ENCODE peak calls at places on chromosome 15, in nine cellular contexts. N is PC-3, E is HepG2, J is hepatocyte, S is neural progenitor cell, K is fibroblast of lung, A is HCT116, Y is K562, R is astrocyte. I is an unnamed sample. For H3K4me1 and H3K36me3, the result is how much of the 10 kb centered on the place peaks cover.

GRCh38 chr15:75828429-75828828 is 14.8 kb upstream of the UBE2Q2 start:
- DNase-seq in R (no peak), J (no peak), S (no peak), E (no peak), Y (no peak), K (no peak), A (no peak), N (no peak), I (no peak)

GRCh38 chr15:100180921-100181320 is 160.9 kb downstream of the ADAMTS17 start:
- DNase-seq in J (no peak), K (no peak), Y (no peak), R (no peak), A (no peak), E (no peak), S (no peak), N (no peak), I (no peak)

GRCh38 chr15:26015516-26015915 is 152.4 kb upstream of the ATP10A start:
- DNase-seq in S (no peak), R (no peak), E (no peak), J (no peak), A (no peak), K (no peak), Y (no peak), N (no peak), I (no peak)

GRCh38 chr15:32091505-32092380 is 61.4 kb downstream of the CHRNA7 start:
- DNase-seq in R (no peak), Y (no peak), J (no peak), A (no peak), E (no peak), S (no peak), K (no peak), N (no peak), I (no peak)

GRCh38 chr15:101250931-101251829 is 668 bp downstream of the CHSY1 start:
- DNase-seq in J (peak), R (no peak), Y (peak), K (no peak), S (peak), E (no peak), A (no peak), N (peak), I (no peak)

GRCh38 chr15:57681011-57681410 is 25.5 kb upstream of the POLR2M start:
- DNase-seq in E (no peak), R (no peak), A (no peak), J (no peak), N (no peak), Y (no peak), S (no peak), K (no peak), I (no peak)

GRCh38 chr15:74201656-74202420 is 749 bp downstream of the STRA6 start:
- DNase-seq in N (peak), J (no peak), R (peak), E (no peak), K (no peak), A (no peak), Y (no peak), S (no peak), I (no peak)

GRCh38 chr15:96346409-96346808 is 15.9 kb downstream of the NR2F2 start:
- DNase-seq in R (no peak), E (no peak), Y (no peak), S (no peak), A (no peak), K (peak), J (no peak), N (no peak), I (no peak)

GRCh38 chr15:59372352-59373211 is at the start of gene MYO1E:
- DNase-seq in A (peak), N (peak), E (peak), S (peak), J (peak), R (peak), Y (no peak), K (peak), I (peak)

GRCh38 chr15:71079208-71080044 is 35.8 kb upstream of the THSD4 start:
- DNase-seq in Y (no peak), J (peak), S (no peak), N (peak), E (no peak), A (no peak), R (peak), K (peak), I (no peak)

GRCh38 chr15:30059771-30060170 is 23.0 kb upstream of the GOLGA8J start:
- DNase-seq in N (no peak), J (no peak), S (no peak), R (no peak), Y (no peak), A (no peak), K (no peak), E (no peak), I (no peak)

GRCh38 chr15:82540055-82540983 is at the start of gene RPS17:
- DNase-seq in K (peak), J (peak), S (peak), Y (peak), E (peak), R (peak), N (peak), A (peak), I (peak)
- H3K4me1 ChIP-seq in K (under half), J (under half), S (under half), Y (under half), E (under half), R (under half), N (under half), A (under half), I (under half)

DNA sequence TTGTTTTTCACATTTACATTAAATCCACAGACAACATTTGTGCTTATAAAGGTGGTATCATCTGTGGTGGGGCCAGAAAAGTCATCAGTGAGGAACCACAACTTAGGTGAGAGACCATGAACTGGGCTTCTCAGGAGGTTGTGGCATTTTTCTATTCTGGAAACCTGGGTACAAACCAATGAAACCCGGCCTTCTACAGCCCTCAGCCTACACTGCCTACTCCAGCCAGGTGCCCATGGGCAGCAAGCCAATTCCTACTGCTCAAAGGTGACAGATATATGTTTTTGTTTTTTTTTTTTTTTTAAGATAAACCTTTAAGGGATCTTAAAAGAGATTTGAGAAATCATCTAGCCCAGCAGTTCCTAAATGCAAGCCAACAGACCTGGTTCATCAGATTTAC is 20.3 kb downstream of the SPG21 start:
- DNase-seq in S (no peak), Y (no peak), E (no peak), A (no peak), N (no peak), K (no peak), J (no peak), R (no peak), I (no peak)
- H3K36me3 ChIP-seq in S (under half), Y (half or more), E (under half), A (under half), N (under half), K (under half), J (under half), R (under half), I (under half)

GRCh38 chr15:68646751-68647150 is 68.0 kb downstream of the CORO2B start:
- DNase-seq in J (no peak), R (no peak), N (no peak), K (no peak), A (no peak), E (no peak), S (no peak), Y (no peak), I (no peak)
- H3K4me2 ChIP-seq in J (no peak), R (no peak), N (no peak), K (no peak), A (no peak), E (no peak), S (no peak), Y (no peak), I (no peak)

DNA sequence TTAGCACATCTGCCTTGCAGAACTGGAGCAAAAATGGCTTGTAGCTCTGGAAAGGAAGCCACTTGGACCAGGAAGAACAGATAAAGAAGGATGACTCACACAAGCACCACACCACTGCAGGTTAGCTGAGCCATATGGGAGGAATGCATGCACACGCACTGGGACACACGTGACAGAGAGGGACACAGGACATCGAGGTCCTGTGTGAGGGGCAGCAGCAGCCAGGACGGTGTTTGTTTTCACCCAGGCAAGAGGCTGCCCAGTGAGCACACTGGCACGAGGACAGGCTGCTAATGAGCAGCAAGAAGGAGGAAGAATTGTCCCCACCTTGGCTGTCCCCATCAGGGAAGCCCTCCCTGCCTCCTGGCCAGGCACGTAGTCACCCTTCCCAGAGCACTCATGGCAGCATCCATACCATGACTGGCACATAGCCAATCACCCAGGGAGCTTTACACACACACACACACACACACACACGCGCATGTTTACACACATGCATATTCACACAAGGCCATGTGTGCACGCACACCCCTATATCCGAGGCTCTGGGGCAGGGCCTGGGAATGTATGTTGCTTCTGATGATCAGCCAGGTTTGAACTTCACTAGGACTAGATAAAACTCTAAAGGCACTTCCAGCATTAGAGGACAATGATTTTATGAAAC is 24.0 kb upstream of the SPTBN5 start:
- DNase-seq in N (peak), Y (peak), J (peak), E (no peak), R (peak), K (peak), S (no peak), A (peak), I (no peak)
- H3K4me1 ChIP-seq in N (under half), Y (under half), J (under half), E (under half), R (under half), K (under half), S (under half), A (under half), I (under half)

DNA sequence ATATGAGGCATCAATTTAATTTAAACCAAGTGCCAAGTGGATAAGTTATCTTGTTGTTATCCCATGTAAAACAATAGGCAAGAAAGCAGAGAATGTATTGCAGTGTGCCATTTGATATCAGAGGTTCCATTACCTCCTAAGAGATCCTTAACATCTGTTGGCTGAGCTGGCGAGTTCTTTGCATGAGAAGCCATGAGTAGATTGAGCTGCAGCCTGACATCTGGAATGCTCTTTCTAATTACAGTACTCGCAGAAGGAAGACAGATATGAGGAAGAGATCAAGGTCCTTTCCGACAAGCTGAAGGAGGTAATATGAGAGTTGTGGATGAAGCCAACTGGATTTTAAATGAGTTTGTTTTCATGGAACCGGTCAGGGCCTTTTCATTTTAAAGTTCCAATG is 19.4 kb downstream of the TPM1 start:
- DNase-seq in S (no peak), Y (no peak), E (no peak), R (no peak), A (no peak), J (no peak), K (no peak), N (no peak), I (no peak)
- H3K36me3 ChIP-seq in S (half or more), Y (half or more), E (under half), R (half or more), A (under half), J (under half), K (under half), N (half or more), I (under half)

DNA sequence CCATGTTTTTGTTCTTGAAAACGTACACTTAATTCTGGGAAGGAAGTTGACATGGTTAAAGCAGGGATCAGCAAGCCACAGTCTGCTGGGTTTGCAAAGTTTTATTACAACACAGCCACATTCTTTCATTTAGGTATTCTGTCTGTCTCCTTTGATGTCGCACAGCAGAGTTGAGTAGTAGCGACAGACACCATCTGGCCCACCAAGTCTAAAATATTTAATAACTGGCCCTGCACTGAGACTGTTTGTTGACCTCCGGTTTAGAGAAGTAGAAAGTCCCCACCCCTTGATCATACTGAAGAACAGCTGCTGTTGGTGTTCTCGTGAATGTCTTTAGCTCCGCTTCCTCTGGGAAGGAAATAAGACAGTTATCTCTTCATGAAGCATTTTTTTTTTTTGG is 66.2 kb downstream of the MCTP2 start:
- DNase-seq in S (no peak), N (no peak), A (no peak), Y (no peak), R (no peak), K (no peak), J (no peak), E (no peak), I (peak)
- H3K4me2 ChIP-seq in S (no peak), N (no peak), A (no peak), Y (no peak), R (no peak), K (no peak), J (peak), E (no peak), I (peak)

GRCh38 chr15:90838066-90838465 is 30.3 kb upstream of the FURIN start:
- DNase-seq in A (no peak), S (no peak), K (no peak), N (no peak), E (no peak), R (no peak), J (no peak), Y (no peak), I (peak)

GRCh38 chr15:90840157-90840855 is 28.1 kb upstream of the FURIN start:
- DNase-seq in R (no peak), A (no peak), K (no peak), N (no peak), E (no peak), S (no peak), J (no peak), Y (no peak), I (no peak)

GRCh38 chr15:90840954-90841353 is 27.4 kb upstream of the FURIN start:
- DNase-seq in E (peak), N (no peak), S (no peak), J (peak), K (no peak), R (peak), Y (peak), A (no peak), I (no peak)

GRCh38 chr15:90838544-90838943 is 29.8 kb upstream of the FURIN start:
- DNase-seq in K (no peak), A (no peak), E (no peak), J (no peak), Y (no peak), N (no peak), R (no peak), S (no peak), I (no peak)

GRCh38 chr15:90839187-90840071 is 29.0 kb upstream of the FURIN start:
- DNase-seq in K (no peak), A (no peak), Y (no peak), E (peak), S (peak), R (peak), J (peak), N (no peak), I (peak)
- H3K4me1 ChIP-seq in K (under half), A (under half), Y (half or more), E (under half), S (under half), R (under half), J (under half), N (under half), I (under half)

DNA sequence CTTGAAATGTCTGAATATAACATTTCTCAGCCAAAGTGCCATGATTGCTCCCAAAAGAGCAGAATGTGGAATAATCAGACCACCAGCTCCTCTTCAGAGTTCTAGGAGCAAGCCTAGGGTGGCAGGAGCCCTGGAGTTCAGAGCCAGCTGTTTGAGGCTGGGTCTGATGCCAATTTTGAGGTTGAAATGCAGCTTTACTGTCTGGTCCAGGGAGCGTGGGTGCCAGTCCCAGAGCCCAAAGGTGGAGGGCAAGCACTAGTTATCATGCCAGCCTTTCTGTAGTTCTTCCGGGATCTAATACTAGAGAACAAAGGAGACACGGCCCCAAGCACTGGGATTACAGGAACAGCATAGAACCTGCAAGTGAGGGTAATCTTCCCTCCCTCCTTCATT is 69.3 kb downstream of the TNFAIP8L3 start:
- DNase-seq in S (no peak), E (no peak), R (no peak), A (no peak), N (no peak), K (no peak), Y (no peak), J (no peak), I (no peak)
- H3K36me3 ChIP-seq in S (under half), E (under half), R (under half), A (under half), N (under half), K (under half), Y (under half), J (under half), I (under half)

DNA sequence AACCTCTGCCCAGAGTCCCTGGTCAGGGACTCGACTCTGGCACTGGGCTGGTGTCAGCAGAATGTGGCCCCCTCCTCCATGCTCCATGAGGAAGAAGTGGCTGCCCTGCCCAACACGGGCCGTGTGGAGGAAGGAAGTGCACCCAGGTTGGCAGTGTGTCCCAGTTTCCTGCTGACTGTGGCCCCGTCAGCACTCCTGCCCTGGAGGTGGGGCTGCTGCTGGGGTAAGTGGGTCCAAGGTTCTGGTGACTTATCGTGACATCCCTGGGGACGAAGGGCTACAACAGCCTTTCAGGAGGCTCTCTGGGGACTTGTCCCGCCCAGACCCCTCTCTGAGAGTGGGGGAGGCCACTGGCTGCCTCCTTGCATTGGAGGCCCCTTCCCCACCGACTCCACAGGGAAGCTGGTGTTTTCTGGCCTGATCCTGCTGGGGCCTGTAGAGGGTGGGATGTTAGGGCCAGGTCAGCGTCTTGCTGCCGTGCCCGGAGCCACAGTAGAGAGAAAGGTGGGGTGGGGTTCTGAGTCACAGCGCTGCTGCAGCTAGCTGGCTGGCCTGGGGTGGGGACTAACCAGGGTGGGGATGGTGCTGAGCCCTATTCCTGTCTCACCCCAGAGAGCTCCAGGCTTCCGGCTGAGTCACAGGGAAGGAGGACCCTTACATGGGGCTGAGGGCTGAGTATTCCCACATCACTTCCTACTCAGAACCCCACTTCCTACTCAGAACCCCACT is 10.5 kb downstream of the SEMA4B start:
- DNase-seq in K (peak), A (peak), R (peak), E (no peak), N (peak), J (peak), S (no peak), Y (peak), I (no peak)
- H3K4me2 ChIP-seq in K (no peak), A (peak), R (peak), E (peak), N (peak), J (peak), S (no peak), Y (no peak), I (no peak)

DNA sequence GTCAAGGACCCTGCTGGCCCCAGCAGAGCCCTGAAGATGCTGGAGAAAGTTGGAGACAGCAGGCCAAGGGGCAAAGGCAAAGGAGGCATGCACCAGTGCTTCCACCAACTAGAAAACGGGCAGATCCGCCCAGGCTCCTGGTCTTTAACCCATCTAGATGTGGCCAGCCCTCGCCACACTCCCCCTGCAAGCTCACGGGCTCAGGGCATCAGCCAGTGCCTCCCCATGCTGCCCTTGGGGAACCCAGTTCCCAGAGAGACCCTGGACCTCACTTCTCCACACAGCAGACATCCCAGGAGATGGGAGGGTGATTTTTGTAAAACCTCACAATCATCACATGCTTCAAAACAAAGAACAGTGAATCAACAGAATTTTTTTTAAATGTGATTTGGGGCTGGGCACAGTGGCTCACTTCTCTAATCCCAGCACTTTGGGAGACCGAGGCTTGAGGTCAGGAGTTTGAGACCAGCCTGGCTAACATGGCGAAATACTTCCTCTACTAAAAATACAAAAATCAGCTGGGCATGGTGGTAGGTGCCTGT is 24.6 kb downstream of the CYFIP1 start:
- DNase-seq in R (no peak), J (no peak), E (no peak), N (no peak), Y (no peak), S (no peak), A (no peak), K (no peak), I (no peak)
- H3K4me1 ChIP-seq in R (under half), J (under half), E (under half), N (under half), Y (under half), S (under half), A (under half), K (under half), I (under half)